ENCODE peak calls at places on chromosomes 11 and 22, in seven cellular contexts. S is coronary artery, E is cardiac fibroblast, V is sigmoid colon, D is LNCaP clone FGC, K is NB4, A is cardiac muscle cell. N is an unnamed sample.

GRCh38 chr11:16779436-16779835 is 41.0 kb downstream of the C11orf58 start:
- DNase-seq in S (peak), E (no peak), V (no peak), A (no peak), K (peak), D (no peak), N (no peak)

GRCh38 chr11:120969993-120970392 is 53.9 kb upstream of the TBCEL start:
- DNase-seq in S (no peak), V (no peak), E (no peak), D (no peak), K (no peak), A (peak), N (no peak)

GRCh38 chr11:44957051-44957515 is 6.4 kb upstream of the TP53I11 start:
- DNase-seq in D (no peak), V (no peak), E (no peak), K (peak), A (peak), S (no peak), N (no peak)

GRCh38 chr11:118215262-118215661 is 9.5 kb downstream of the JAML start:
- DNase-seq in K (no peak), V (no peak), D (no peak), E (no peak), S (no peak), A (no peak), N (no peak)

GRCh38 chr11:128467610-128468041 is 119.7 kb downstream of the ETS1 start:
- DNase-seq in D (no peak), K (no peak), A (no peak), S (peak), E (peak), V (peak), N (peak)

GRCh38 chr11:88297320-88298263 is 39.9 kb downstream of the CTSC start:
- DNase-seq in V (no peak), S (no peak), E (peak), A (peak), K (no peak), D (no peak), N (peak)

GRCh38 chr11:73760066-73760679 is 701 bp downstream of the RAB6A start:
- DNase-seq in D (no peak), E (peak), K (peak), S (peak), V (peak), A (peak), N (no peak)

GRCh38 chr22:39678862-39679490 is 108.4 kb downstream of the CACNA1I start:
- DNase-seq in V (no peak), D (no peak), K (no peak), S (no peak), A (no peak), E (no peak), N (no peak)

GRCh38 chr22:19503367-19503766 is 20.8 kb downstream of the CLDN5 start:
- DNase-seq in D (no peak), E (no peak), V (no peak), K (no peak), A (no peak), S (no peak), N (no peak)

GRCh38 chr22:22720201-22720723 is 75.8 kb downstream of the GGTLC2 start:
- DNase-seq in E (peak), S (peak), K (peak), V (no peak), A (no peak), D (no peak), N (no peak)

GRCh38 chr11:61955031-61955415 is 4.9 kb downstream of the BEST1 start:
- DNase-seq in S (peak), E (peak), A (peak), K (peak), D (no peak), V (peak), N (no peak)

GRCh38 chr11:96189351-96189750 is 153.6 kb downstream of the MAML2 start:
- DNase-seq in K (no peak), E (no peak), D (no peak), V (no peak), S (no peak), A (no peak), N (no peak)

GRCh38 chr22:25929479-25929878 is 187.5 kb downstream of the MYO18B start:
- DNase-seq in A (no peak), E (no peak), S (no peak), V (no peak), D (no peak), K (no peak), N (no peak)

GRCh38 chr22:23803001-23803819 is 16.4 kb downstream of the SMARCB1 start:
- DNase-seq in E (no peak), K (no peak), A (no peak), D (no peak), V (no peak), S (no peak), N (no peak)

GRCh38 chr22:38235240-38235850 is 33.6 kb downstream of the MAFF start:
- DNase-seq in D (no peak), S (no peak), V (no peak), A (no peak), E (no peak), K (no peak), N (no peak)

GRCh38 chr11:74905326-74905725 is 43.6 kb downstream of the XRRA1 start:
- DNase-seq in K (no peak), V (no peak), A (no peak), D (no peak), S (no peak), E (peak), N (no peak)

GRCh38 chr11:114524122-114524521 is 35.6 kb downstream of the NXPE1 start:
- DNase-seq in V (no peak), A (no peak), D (no peak), S (no peak), K (no peak), E (no peak), N (no peak)

GRCh38 chr11:134288486-134288885 is 12.3 kb downstream of the GLB1L3 start:
- DNase-seq in E (no peak), V (no peak), A (no peak), K (no peak), S (no peak), D (no peak), N (no peak)

GRCh38 chr11:102518296-102519094 is 12.1 kb downstream of the MMP7 start:
- DNase-seq in A (no peak), V (no peak), D (no peak), K (no peak), E (peak), S (no peak), N (peak)

GRCh38 chr11:72702096-72702495 is 27.9 kb upstream of the PDE2A start:
- DNase-seq in S (no peak), D (no peak), K (no peak), V (no peak), E (no peak), A (no peak), N (no peak)
- H3K4me3 ChIP-seq in S (peak), D (no peak), K (no peak), V (no peak), E (no peak), A (no peak), N (no peak)

DNA sequence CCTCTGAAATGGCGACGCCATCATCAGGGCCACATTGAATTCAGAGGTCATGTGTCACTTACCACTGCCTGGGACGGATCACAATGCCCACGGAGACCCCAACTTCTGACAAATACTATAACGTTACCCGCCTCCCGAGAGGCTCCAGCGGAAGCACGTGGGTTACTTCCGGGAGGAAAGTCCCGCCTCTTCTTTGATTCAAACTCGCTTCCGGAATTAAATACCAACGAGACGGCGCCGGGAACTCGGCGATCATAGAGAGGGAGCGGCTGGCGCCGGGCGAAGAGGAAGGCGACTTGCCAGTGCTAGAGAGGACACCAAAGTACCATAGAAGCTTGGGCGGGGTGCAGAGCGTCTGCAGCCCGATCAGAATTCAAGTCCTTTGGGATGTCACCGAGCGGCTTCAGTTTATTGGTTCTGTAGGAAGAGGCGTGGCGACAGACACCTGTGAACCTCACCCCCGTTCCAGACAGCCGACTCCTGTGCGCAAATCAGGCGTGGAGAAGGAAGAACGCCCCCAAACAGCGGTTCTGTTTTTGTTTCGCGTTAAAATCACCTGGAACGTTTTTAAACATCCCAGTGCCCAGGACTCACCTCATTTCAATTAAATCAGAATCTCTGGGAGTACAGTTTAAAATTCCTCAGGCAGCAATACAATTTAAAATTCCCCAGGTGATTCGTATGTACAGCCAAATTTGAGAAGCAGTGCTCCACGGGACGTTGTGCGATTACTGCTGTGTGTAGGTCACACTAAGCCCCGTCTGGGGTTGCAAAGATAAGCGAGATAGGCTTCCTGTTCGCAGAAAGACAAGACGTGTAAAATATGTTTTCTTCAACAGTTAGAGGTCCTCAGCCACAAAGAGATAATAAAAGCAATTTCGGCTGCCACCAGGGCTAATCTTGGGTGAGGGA is at the start of gene TIMM10:
- DNase-seq in K (peak), V (peak), E (peak), A (peak), D (peak), S (peak), N (peak)
- TF ChIP-seq CTCF in K (no peak), V (no peak), E (no peak), A (no peak), D (no peak), S (no peak), N (no peak)

DNA sequence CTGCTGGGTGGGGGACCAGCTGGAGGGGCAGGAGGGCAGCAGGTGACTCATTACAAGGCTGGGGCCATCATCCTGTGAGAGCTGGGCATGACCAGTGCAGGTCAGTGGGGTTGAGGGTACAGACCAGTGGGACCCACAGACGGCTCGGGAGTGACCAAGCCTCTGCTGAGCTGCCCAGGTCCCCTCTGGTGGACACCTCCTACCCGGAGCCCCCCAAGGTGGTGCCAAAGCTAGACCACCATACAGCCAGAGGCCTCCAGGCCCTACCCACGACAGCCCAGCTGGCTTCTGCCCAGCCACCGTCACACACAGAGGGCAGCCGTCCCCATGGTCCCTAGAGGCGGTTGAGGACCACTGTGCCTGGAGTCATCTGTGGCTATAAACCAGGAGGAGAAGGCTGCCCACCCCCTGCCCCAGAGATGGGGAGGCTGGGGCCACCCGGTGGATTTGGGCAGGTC is 695 bp downstream of the MYEOV start:
- DNase-seq in E (no peak), D (no peak), V (no peak), K (no peak), A (no peak), S (no peak), N (no peak)
- H3K4me3 ChIP-seq in E (no peak), D (no peak), V (no peak), K (no peak), A (no peak), S (no peak), N (no peak)

DNA sequence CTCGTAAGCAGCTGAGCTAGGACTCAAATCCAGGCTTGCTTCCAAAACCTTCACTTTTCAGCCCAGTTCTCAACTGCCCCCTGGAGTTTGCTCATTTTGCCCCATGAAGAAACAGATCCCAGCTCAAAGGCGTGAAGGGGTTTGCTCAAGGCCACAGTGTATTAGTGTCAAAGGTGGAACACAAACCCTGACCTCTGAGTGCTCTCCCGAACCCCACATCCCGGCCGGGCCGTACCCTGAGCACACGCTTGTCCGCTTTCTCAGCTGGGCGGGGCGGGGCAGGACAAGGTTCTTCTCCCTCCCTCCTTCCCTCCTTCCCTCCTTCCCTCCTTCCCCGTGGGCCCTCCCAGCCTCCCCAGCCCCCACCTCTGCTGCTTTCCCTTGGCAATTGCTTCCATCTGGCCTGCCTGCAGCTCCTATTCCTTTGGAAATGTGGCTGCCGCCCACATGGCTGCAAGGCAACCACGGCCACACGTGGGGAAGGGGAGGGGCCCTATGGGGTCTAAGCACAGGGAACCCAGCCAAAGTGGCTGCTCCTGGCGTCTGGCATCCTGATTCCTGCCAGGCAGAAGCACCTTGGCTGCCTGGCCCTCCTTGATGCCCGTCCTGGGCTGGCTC is 4.1 kb downstream of the ST3GAL4 start:
- DNase-seq in D (no peak), K (peak), V (peak), E (peak), S (no peak), A (no peak), N (no peak)
- TF ChIP-seq CTCF in D (no peak), K (no peak), V (no peak), E (peak), S (no peak), A (peak), N (no peak)

DNA sequence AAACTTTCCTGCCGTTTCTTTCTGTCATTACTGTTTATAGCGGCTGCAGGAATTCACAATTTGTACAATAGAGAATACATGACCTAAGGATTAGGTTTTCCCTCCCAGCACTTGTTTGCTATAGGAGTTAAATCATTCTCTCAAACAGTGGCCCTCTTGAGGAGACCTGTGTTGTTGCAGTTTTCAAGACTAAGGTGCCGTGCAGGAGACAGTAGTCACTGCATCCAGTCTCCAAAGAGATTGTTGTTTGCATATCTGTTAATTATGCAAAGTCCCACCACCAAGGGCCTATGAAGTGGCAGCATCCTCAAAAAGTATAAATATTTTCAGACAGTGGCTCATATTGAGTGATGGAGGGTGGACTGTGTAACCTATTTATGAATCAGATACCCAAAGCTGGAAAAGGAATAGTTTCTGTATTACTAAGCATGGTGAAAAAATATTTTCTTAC is 2.3 kb downstream of the PRSS23 start:
- DNase-seq in K (peak), V (no peak), E (peak), D (peak), S (no peak), A (peak), N (peak)
- H3K4me3 ChIP-seq in K (no peak), V (peak), E (peak), D (no peak), S (peak), A (no peak), N (peak)

DNA sequence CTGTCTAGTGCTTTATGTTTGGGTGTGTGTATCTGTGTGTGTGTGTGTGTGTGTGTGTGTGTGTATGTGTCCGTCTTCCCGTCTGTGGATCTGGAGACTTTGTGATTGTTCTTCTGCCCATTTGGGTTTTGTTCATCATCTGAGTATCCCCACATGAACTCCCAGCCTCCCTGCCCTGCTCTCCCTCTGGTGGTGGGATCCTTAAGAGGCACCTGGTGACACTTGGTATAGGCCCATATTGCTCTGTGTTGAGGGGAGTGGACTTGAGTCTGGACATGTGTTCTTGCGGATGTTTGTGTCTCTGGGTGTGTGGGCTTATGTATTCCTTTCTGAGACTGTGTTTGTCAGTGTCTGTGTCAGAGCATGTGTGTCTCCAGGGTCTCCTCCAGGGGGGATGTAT is 15.3 kb downstream of the RCOR2 start:
- DNase-seq in K (peak), D (no peak), A (no peak), V (no peak), E (peak), S (no peak), N (no peak)
- TF ChIP-seq CTCF in K (peak), D (peak), A (peak), V (no peak), E (peak), S (no peak), N (peak)

DNA sequence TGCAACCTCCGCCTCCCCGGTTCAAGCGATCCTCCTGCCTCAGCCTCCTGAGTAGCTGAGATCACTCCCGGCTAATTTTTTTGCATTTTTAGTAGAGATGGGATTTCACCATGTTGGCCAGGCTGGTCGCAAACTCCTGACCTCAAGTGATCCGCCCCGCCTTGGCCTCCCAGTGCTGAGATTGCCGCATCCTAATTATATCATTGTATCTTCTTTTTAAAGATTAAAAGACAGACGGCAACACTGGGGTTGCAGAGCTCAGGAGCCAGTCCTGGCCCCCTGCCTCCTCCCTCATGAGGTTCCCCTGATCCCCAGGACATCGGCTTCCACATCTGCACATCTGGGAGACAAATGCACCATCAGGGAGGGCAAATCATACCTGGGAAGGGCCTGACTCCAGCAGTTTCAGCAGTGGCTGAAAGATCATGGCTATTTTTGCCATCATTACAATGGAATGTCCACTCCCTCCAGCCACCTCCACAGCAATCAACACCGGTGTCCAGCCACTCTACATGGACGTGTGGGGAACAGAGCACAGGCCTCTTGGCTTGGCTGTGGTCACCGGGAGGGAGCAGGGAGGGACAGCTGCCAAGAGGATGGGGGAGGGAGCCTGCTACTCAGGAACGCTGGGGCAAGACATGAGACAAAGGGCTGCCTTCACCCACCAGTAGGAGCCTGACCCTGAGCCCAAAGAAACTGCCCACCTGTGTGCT is 9.2 kb upstream of the CELSR1 start:
- DNase-seq in E (peak), A (peak), D (no peak), S (no peak), K (no peak), V (no peak), N (no peak)
- H3K4me3 ChIP-seq in E (no peak), A (no peak), D (no peak), S (no peak), K (no peak), V (no peak), N (no peak)

DNA sequence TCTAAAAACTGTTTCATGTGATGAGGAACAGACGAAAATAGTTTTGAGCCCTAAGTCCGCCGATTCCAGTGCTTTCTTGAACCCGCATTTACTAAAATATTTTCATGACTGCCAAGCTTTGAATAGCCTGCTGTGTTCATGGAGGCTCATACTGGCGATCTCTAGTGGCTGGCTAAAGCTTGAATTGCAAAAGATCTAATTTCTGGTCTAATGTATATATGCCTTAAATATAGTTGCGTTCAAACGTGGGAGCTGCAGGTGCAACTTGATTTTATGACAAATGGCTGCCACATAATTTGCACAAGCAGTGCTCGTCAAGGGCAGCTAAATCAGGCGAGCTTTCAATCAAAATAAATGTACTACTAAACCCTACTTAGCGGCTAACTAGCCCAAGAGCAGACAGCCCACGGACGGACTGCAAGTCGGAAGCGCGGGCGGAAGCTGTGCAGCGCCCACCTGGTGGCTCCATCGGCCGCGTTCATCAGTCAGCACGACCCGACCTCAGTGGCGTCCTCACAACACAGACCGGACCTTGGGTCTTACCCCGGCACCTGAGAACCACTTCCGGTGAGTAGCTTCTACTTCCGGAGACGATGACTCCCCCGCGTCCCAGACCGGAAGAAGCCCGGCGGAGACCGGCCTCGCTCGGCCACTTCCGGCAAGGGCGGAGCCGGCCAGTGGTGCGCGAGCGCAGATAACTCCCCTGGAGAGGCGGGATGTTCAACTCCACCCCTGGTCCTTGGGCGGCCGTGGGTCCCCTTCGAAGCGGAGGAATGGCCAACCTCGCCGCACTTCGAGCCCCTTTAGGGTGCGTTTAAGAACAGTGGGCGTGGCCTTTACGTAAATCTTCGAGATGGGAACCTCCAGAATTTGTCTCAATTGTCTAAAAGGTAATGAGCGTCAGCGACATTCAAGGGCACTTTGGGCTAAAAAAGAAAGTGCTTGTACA is 6.1 kb downstream of the RPL27A start:
- DNase-seq in E (peak), K (peak), D (peak), V (peak), A (peak), S (peak), N (peak)
- TF ChIP-seq CTCF in E (peak), K (no peak), D (peak), V (no peak), A (peak), S (no peak), N (peak)